ENCODE peak calls at places on chromosomes 7 and 10, in eight cellular contexts. Q is testis, M is Panc1, G is lower lobe of right lung, P is brain microvascular endothelial cell, H is fibroblast of lung, D is lung, Z is tibial nerve. I is an unnamed sample. For H3K36me3, the result is how much of the 10 kb centered on the place peaks cover.

GRCh38 chr10:75431180-75432111 is at the start of gene LRMDA:
- DNase-seq in H (no peak), Z (peak), G (peak), D (peak), Q (peak), P (no peak), M (no peak), I (peak)

GRCh38 chr10:18261063-18261462 is 120.8 kb downstream of the CACNB2 start:
- DNase-seq in Q (no peak), M (no peak), D (no peak), G (no peak), Z (no peak), P (no peak), H (no peak), I (no peak)

GRCh38 chr7:8160810-8161209 is 101.2 kb downstream of the ICA1 start:
- DNase-seq in Q (no peak), D (no peak), Z (no peak), G (no peak), H (no peak), M (no peak), P (no peak), I (no peak)

GRCh38 chr7:114243019-114243507 is 171.6 kb upstream of the FOXP2 start:
- DNase-seq in Q (no peak), D (no peak), P (peak), Z (no peak), H (peak), G (no peak), M (no peak), I (peak)

GRCh38 chr10:44391981-44392380 is 7.1 kb upstream of the CXCL12 start:
- DNase-seq in Q (no peak), H (no peak), G (no peak), D (no peak), Z (no peak), P (no peak), M (no peak), I (peak)

GRCh38 chr7:84497873-84498272 is 303.3 kb upstream of the SEMA3A start:
- DNase-seq in Z (no peak), P (no peak), Q (peak), M (no peak), G (no peak), H (no peak), D (no peak), I (no peak)

GRCh38 chr10:75449320-75450061 is 18.1 kb downstream of the LRMDA start:
- DNase-seq in P (no peak), M (no peak), H (no peak), Q (no peak), G (no peak), Z (no peak), D (no peak), I (no peak)

GRCh38 chr10:95430231-95430951 is 130.8 kb downstream of the SORBS1 start:
- DNase-seq in P (peak), M (peak), H (peak), D (peak), Z (peak), Q (peak), G (no peak), I (peak)

GRCh38 chr10:21975378-21975990 is 28.0 kb downstream of the DNAJC1 start:
- DNase-seq in M (no peak), D (no peak), H (no peak), Z (no peak), P (no peak), Q (no peak), G (no peak), I (no peak)

GRCh38 chr7:129503725-129504124 is 1.4 kb downstream of the SMKR1 start:
- DNase-seq in P (no peak), D (no peak), H (no peak), Z (no peak), Q (no peak), G (no peak), M (no peak), I (no peak)

GRCh38 chr7:129498021-129498420 is 4.3 kb upstream of the SMKR1 start:
- DNase-seq in H (no peak), G (no peak), P (no peak), D (no peak), Z (no peak), Q (no peak), M (no peak), I (no peak)

GRCh38 chr7:129499915-129500463 is 2.3 kb upstream of the SMKR1 start:
- DNase-seq in Q (no peak), Z (no peak), H (no peak), M (no peak), P (no peak), D (no peak), G (no peak), I (no peak)

GRCh38 chr7:129501760-129502707 is at the start of gene SMKR1:
- DNase-seq in Z (peak), H (peak), D (peak), M (no peak), G (peak), Q (peak), P (peak), I (peak)

GRCh38 chr7:129502708-129503685 is 666 bp downstream of the SMKR1 start:
- DNase-seq in Q (peak), Z (no peak), G (no peak), H (no peak), P (no peak), D (no peak), M (no peak), I (no peak)
- TF ChIP-seq CTCF in Q (no peak), Z (no peak), G (no peak), H (no peak), P (no peak), D (no peak), M (no peak), I (no peak)

GRCh38 chr10:30346615-30347014 is 2.5 kb downstream of the MTPAP start:
- DNase-seq in H (no peak), Z (no peak), M (no peak), Q (no peak), G (no peak), P (no peak), D (no peak), I (no peak)
- H3K27ac ChIP-seq in H (no peak), Z (no peak), M (no peak), Q (no peak), G (no peak), P (no peak), D (no peak), I (no peak)

DNA sequence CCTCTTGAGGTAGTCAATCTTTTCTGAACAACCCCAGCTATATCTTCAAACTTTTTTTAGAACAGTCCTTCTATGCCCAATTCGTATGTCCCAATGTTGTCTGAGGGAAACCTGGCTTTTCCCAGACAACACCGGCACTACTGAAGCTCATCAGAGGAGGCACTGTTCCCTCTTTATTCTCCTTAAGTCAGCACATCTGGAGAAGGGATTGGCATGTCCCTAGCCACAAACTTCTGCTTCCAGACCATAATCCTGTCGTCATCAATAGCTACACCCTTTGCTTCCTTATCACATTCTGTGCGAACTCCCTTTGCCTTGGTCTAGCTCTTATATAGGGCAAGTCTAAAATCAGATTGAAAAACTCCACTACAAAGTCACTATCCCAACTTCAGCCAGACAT is 22.9 kb downstream of the PON3 start:
- DNase-seq in M (no peak), G (no peak), Z (no peak), Q (no peak), P (no peak), D (no peak), H (no peak), I (no peak)
- H3K36me3 ChIP-seq in M (under half), G (under half), Z (under half), Q (under half), P (under half), D (under half), H (under half), I (under half)

GRCh38 chr7:116598278-116598677 is 73.4 kb downstream of the CAV1 start:
- DNase-seq in Z (no peak), D (no peak), H (no peak), P (no peak), Q (no peak), G (no peak), M (no peak), I (peak)
- TF ChIP-seq CTCF in Z (no peak), D (no peak), H (no peak), P (peak), Q (no peak), G (no peak), M (peak), I (peak)

DNA sequence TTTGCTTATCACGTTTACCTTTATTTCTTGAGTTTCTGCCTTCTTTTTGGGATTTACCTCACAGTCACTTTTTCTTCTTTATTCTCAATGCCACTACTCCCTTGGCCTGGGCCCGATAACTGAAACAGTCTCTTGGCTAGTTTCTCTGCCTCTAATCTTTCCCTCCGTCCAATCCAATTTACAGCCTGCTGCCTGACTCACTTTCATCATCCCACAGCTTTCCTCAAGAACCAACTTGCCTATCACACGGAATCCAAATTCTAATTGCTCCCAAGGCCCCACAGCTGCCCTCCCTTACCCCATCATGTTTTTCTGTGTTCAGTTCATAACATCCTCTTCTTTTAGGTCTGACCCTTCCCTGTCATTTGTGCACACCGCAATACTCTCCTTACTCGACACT is 121.4 kb downstream of the HIPK2 start:
- DNase-seq in Q (no peak), P (no peak), M (no peak), Z (no peak), D (no peak), H (no peak), G (no peak), I (no peak)
- H3K27ac ChIP-seq in Q (no peak), P (no peak), M (no peak), Z (no peak), D (no peak), H (no peak), G (no peak), I (peak)

DNA sequence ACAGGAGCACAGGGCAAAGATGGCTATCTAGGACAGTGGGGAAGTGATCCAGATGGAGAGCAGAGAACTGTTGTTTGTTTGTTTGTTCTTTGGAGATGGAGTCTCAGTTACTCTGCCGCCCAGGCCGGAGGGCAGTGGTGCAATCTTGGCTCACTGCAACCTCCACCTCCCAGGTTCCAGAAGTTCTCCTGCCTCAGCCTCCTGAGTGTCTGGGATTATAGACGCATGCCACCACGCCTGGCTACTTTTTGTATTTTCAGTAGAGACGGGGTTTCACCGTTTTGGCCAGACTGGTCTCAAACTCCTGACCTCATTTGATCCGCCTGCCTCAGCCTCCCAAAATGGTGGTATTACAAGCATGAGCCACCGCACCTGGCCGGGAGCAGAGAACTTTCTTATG is 20.9 kb downstream of the METTL2B start:
- DNase-seq in M (no peak), D (no peak), P (no peak), Z (no peak), H (no peak), Q (no peak), G (no peak), I (no peak)
- H3K36me3 ChIP-seq in M (under half), D (under half), P (under half), Z (under half), H (under half), Q (under half), G (half or more), I (under half)

GRCh38 chr7:124671976-124672375 is 93.6 kb downstream of the GPR37 start:
- DNase-seq in P (no peak), Q (no peak), M (no peak), D (no peak), H (no peak), Z (no peak), G (no peak), I (no peak)

GRCh38 chr7:124662372-124662771 is 103.2 kb downstream of the GPR37 start:
- DNase-seq in H (no peak), P (no peak), G (no peak), D (no peak), M (no peak), Z (no peak), Q (no peak), I (no peak)

GRCh38 chr7:124667754-124668153 is 97.8 kb downstream of the GPR37 start:
- DNase-seq in D (no peak), P (no peak), H (no peak), G (no peak), Z (no peak), Q (no peak), M (no peak), I (no peak)

GRCh38 chr7:124662937-124663336 is 102.7 kb downstream of the GPR37 start:
- DNase-seq in P (no peak), M (no peak), G (no peak), Z (no peak), H (peak), Q (no peak), D (no peak), I (no peak)

DNA sequence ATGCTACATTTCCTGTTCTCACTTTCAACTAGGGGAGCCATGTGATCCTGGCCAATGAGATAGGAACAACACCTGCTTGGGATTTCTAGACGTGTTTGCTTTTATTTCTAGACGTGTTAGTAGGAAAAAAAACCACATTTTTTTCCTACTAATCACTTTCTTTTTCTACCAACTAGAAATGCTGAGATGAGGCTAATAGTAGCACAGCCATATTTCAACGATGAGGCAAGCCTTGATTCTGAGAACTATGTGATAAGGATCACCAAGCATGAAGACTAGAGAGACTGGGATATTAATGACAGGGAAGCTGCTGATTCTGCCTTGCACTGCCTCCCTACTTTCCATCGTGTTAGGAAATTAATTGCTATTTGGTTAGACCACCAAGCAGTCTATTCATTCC is 98.3 kb downstream of the GPR37 start:
- DNase-seq in Z (no peak), D (no peak), M (no peak), H (peak), P (no peak), Q (no peak), G (no peak), I (no peak)
- TF ChIP-seq CTCF in Z (no peak), D (no peak), M (no peak), H (no peak), P (no peak), Q (no peak), G (no peak), I (no peak)

DNA sequence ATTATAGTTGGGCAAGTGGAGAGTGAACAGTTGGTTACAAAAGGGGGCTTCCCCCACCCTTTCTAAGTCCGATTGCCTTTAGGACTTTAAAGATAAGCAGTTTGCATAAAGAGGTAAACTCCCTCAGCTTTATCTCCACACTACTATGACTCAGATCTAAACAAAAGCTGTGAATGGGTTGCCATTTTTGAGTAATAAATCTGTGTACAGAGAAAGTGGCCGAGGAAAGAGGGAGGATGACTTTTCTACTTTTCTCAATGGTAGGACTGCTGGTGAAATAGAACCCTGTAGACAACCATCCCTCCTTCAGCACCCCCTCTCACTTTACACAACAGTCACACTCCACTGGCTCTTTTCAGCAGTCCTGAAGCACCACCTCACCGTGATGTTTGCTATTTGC is 71.2 kb downstream of the DNMBP start:
- DNase-seq in Q (no peak), H (peak), P (no peak), Z (no peak), G (no peak), D (no peak), M (no peak), I (no peak)
- H3K27ac ChIP-seq in Q (no peak), H (no peak), P (no peak), Z (no peak), G (no peak), D (no peak), M (peak), I (no peak)